ENCODE peak calls at places on chromosomes 13 and 19, in six cellular contexts. L is nucleus accumbens; O is uterus; F is stimulated activated CD4-positive, alpha-beta T cell treated with anti-CD3 and anti-CD28 coated beads, TNF-alpha, amount 100 ng/mL, for 1 hour; Q is activated B cell treated with CpG ODN at 0.5 μM for 24 hours; G is IMR-90. U is an unnamed sample.

GRCh38 chr19:5891938-5892771 is 11.4 kb downstream of the NDUFA11 start:
- DNase-seq in L (no peak), F (no peak), Q (no peak), O (no peak), G (peak; percentile 35), U (peak; percentile 33)

GRCh38 chr13:111153977-111154332 is 38.8 kb downstream of the ARHGEF7 start:
- DNase-seq in Q (no peak), F (no peak), G (no peak), L (peak; percentile 44), O (no peak), U (no peak)

GRCh38 chr13:99736541-99736940 is 235.0 kb downstream of the ZIC5 start:
- DNase-seq in G (no peak), Q (no peak), L (no peak), F (no peak), O (no peak), U (no peak)

GRCh38 chr13:113835461-113836274 is 28.2 kb downstream of the GAS6 start:
- DNase-seq in O (no peak), F (no peak), L (no peak), G (peak; percentile 79), Q (no peak), U (peak; percentile 73)

GRCh38 chr13:51623473-51623872 is 39.2 kb downstream of the WDFY2 start:
- DNase-seq in Q (no peak), O (no peak), G (no peak), F (no peak), L (no peak), U (peak; percentile 45)

GRCh38 chr19:6693056-6693471 is 23.1 kb upstream of the TNFSF14 start:
- DNase-seq in L (no peak), O (no peak), Q (no peak), G (no peak), F (no peak), U (no peak)

GRCh38 chr13:41054212-41054877 is 7.0 kb upstream of the WBP4 start:
- DNase-seq in F (no peak), G (peak; percentile 64), O (no peak), Q (no peak), L (no peak), U (peak; percentile 82)

GRCh38 chr13:74978596-74978995 is 503.4 kb downstream of the TBC1D4 start:
- DNase-seq in Q (no peak), F (no peak), G (no peak), L (no peak), O (no peak), U (no peak)

GRCh38 chr13:59681630-59682311 is 482.0 kb downstream of the DIAPH3 start:
- DNase-seq in G (no peak), O (no peak), F (no peak), L (no peak), Q (no peak), U (no peak)

GRCh38 chr13:89205856-89206255 is 1534.7 kb downstream of the SLITRK5 start:
- DNase-seq in G (no peak), O (no peak), Q (no peak), L (no peak), F (no peak), U (no peak)

GRCh38 chr13:98397861-98398260 is 179.0 kb downstream of the STK24 start:
- DNase-seq in Q (no peak), G (no peak), O (no peak), F (no peak), L (no peak), U (no peak)

GRCh38 chr13:112820318-112820717 is 130.5 kb downstream of the ATP11A start:
- DNase-seq in O (no peak), L (no peak), Q (no peak), F (no peak), G (no peak), U (no peak)

GRCh38 chr19:38020331-38020730 is 113.3 kb downstream of the SIPA1L3 start:
- DNase-seq in G (no peak), F (no peak), Q (no peak), O (no peak), L (no peak), U (peak; percentile 60)

U was measured in amniotic epithelial cell.